ENCODE peak calls at places on chromosomes 1 and 21, in five cellular contexts. One of them, this sample, is unnamed.

GRCh38 chr1:29496701-29497100 is 260.4 kb downstream of the PTPRU start:
- DNase-seq in bronchial epithelial cell: no peak
- DNase-seq in fibroblast of pulmonary artery: no peak
- DNase-seq in cardiac muscle cell: no peak
- DNase-seq in endothelial cell of umbilical vein: no peak
- DNase-seq in this sample: no peak

GRCh38 chr1:94807742-94808491 is 12.2 kb upstream of the SLC44A3 start:
- DNase-seq in cardiac muscle cell: no peak
- DNase-seq in bronchial epithelial cell: no peak
- DNase-seq in fibroblast of pulmonary artery: no peak
- DNase-seq in endothelial cell of umbilical vein: peak
- DNase-seq in this sample: no peak

GRCh38 chr1:41486053-41486891 is 1.8 kb upstream of the EDN2 start:
- DNase-seq in bronchial epithelial cell: no peak
- DNase-seq in fibroblast of pulmonary artery: peak
- DNase-seq in cardiac muscle cell: no peak
- DNase-seq in endothelial cell of umbilical vein: no peak
- DNase-seq in this sample: no peak

GRCh38 chr1:232438476-232438875 is 191.5 kb downstream of the SIPA1L2 start:
- DNase-seq in bronchial epithelial cell: no peak
- DNase-seq in endothelial cell of umbilical vein: no peak
- DNase-seq in cardiac muscle cell: no peak
- DNase-seq in fibroblast of pulmonary artery: no peak
- DNase-seq in this sample: no peak

GRCh38 chr21:30668776-30669175 is 26.1 kb downstream of the KRTAP20-3 start:
- DNase-seq in endothelial cell of umbilical vein: no peak
- DNase-seq in fibroblast of pulmonary artery: no peak
- DNase-seq in bronchial epithelial cell: no peak
- DNase-seq in cardiac muscle cell: no peak
- DNase-seq in this sample: no peak

GRCh38 chr1:169120066-169120465 is 13.6 kb downstream of the ATP1B1 start:
- DNase-seq in cardiac muscle cell: no peak
- DNase-seq in fibroblast of pulmonary artery: no peak
- DNase-seq in endothelial cell of umbilical vein: no peak
- DNase-seq in bronchial epithelial cell: no peak
- DNase-seq in this sample: no peak

GRCh38 chr1:160122978-160123495 is 7.5 kb downstream of the ATP1A2 start:
- DNase-seq in cardiac muscle cell: no peak
- DNase-seq in endothelial cell of umbilical vein: no peak
- DNase-seq in bronchial epithelial cell: no peak
- DNase-seq in fibroblast of pulmonary artery: no peak
- DNase-seq in this sample: no peak

GRCh38 chr1:176466514-176466913 is 3.5 kb downstream of the PAPPA2 start:
- DNase-seq in bronchial epithelial cell: no peak
- DNase-seq in fibroblast of pulmonary artery: no peak
- DNase-seq in endothelial cell of umbilical vein: no peak
- DNase-seq in cardiac muscle cell: peak
- DNase-seq in this sample: peak

GRCh38 chr1:51535006-51535592 is 16.0 kb upstream of the EPS15 start:
- DNase-seq in cardiac muscle cell: peak
- DNase-seq in bronchial epithelial cell: peak
- DNase-seq in endothelial cell of umbilical vein: peak
- DNase-seq in fibroblast of pulmonary artery: peak
- DNase-seq in this sample: peak

GRCh38 chr1:207890136-207890738 is 20.7 kb downstream of the CD34 start:
- DNase-seq in fibroblast of pulmonary artery: peak
- DNase-seq in cardiac muscle cell: no peak
- DNase-seq in endothelial cell of umbilical vein: peak
- DNase-seq in bronchial epithelial cell: peak
- DNase-seq in this sample: peak

GRCh38 chr1:152047607-152047953 is 10.8 kb upstream of the S100A11 start:
- DNase-seq in bronchial epithelial cell: peak
- DNase-seq in cardiac muscle cell: no peak
- DNase-seq in fibroblast of pulmonary artery: no peak
- DNase-seq in endothelial cell of umbilical vein: no peak
- DNase-seq in this sample: peak

GRCh38 chr1:232594018-232594502 is 35.9 kb downstream of the SIPA1L2 start:
- DNase-seq in bronchial epithelial cell: peak
- DNase-seq in fibroblast of pulmonary artery: no peak
- DNase-seq in cardiac muscle cell: no peak
- DNase-seq in endothelial cell of umbilical vein: no peak
- DNase-seq in this sample: peak

GRCh38 chr1:156750191-156750931 is 1.1 kb downstream of the HDGF start:
- DNase-seq in fibroblast of pulmonary artery: no peak
- DNase-seq in endothelial cell of umbilical vein: peak
- DNase-seq in cardiac muscle cell: no peak
- DNase-seq in bronchial epithelial cell: peak
- DNase-seq in this sample: peak

GRCh38 chr1:151510614-151510956 is 602 bp upstream of the CGN start:
- DNase-seq in fibroblast of pulmonary artery: no peak
- DNase-seq in endothelial cell of umbilical vein: no peak
- DNase-seq in cardiac muscle cell: no peak
- DNase-seq in bronchial epithelial cell: no peak
- DNase-seq in this sample: no peak

GRCh38 chr21:45957986-45958610 is 23.5 kb upstream of the COL6A1 start:
- DNase-seq in endothelial cell of umbilical vein: no peak
- DNase-seq in bronchial epithelial cell: no peak
- DNase-seq in fibroblast of pulmonary artery: peak
- DNase-seq in cardiac muscle cell: no peak
- DNase-seq in this sample: no peak

GRCh38 chr21:16979574-16979973 is 533.3 kb upstream of the CXADR start:
- DNase-seq in bronchial epithelial cell: no peak
- DNase-seq in cardiac muscle cell: no peak
- DNase-seq in endothelial cell of umbilical vein: no peak
- DNase-seq in fibroblast of pulmonary artery: no peak
- DNase-seq in this sample: no peak

GRCh38 chr1:232515706-232516105 is 114.2 kb downstream of the SIPA1L2 start:
- DNase-seq in fibroblast of pulmonary artery: no peak
- DNase-seq in endothelial cell of umbilical vein: no peak
- DNase-seq in cardiac muscle cell: no peak
- DNase-seq in bronchial epithelial cell: no peak
- DNase-seq in this sample: no peak

GRCh38 chr1:165592945-165593823 is 37.9 kb upstream of the MGST3 start:
- DNase-seq in endothelial cell of umbilical vein: peak
- DNase-seq in fibroblast of pulmonary artery: peak
- DNase-seq in cardiac muscle cell: peak
- DNase-seq in bronchial epithelial cell: peak
- DNase-seq in this sample: peak

GRCh38 chr1:113391643-113392271 is 1.4 kb downstream of the MAGI3 start:
- DNase-seq in cardiac muscle cell: peak
- DNase-seq in endothelial cell of umbilical vein: peak
- DNase-seq in bronchial epithelial cell: peak
- DNase-seq in fibroblast of pulmonary artery: no peak
- DNase-seq in this sample: peak

GRCh38 chr1:246343251-246343650 is 163.8 kb downstream of the SMYD3 start:
- DNase-seq in fibroblast of pulmonary artery: no peak
- DNase-seq in endothelial cell of umbilical vein: no peak
- DNase-seq in bronchial epithelial cell: no peak
- DNase-seq in cardiac muscle cell: no peak
- DNase-seq in this sample: no peak

DNA sequence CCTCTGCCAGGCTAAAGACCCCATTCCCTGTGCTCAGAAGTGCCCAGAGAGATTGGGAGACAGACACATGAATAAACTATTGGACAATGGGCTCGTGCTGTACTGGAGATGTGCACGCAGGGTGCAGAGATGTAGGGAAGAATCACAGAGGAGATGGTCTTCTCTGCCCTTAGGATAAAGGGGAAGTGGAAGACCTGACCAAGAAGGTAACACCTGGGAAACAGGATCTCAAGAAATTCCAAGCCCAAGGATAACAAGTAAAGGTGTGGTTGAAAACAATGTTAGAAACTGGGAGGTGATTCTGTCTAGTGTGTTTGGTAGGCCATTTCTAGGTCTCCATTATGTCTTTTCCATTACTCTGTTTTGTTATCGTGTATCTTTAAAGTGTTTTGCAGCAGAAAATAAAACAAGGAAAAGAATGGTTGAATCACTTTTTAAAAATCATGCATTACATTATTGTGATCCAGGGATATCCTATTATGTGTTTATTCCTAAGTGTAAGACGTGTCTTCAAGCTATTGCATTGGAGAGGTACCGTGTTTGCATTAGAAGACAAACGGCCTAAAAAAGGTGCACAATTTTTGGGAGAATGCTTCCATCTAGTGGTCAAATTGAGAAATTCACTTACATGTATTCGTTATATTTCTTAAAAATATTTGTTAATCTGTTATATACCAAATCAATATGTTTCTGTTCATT is 40.8 kb upstream of the KCTD3 start:
- DNase-seq in cardiac muscle cell: peak
- DNase-seq in endothelial cell of umbilical vein: peak
- DNase-seq in fibroblast of pulmonary artery: peak
- DNase-seq in bronchial epithelial cell: peak
- DNase-seq in this sample: peak
- TF ChIP-seq CTCF in cardiac muscle cell: peak
- TF ChIP-seq CTCF in endothelial cell of umbilical vein: peak
- TF ChIP-seq CTCF in fibroblast of pulmonary artery: peak
- TF ChIP-seq CTCF in bronchial epithelial cell: peak
- TF ChIP-seq CTCF in this sample: peak

GRCh38 chr1:27605300-27605766 is 1.4 kb upstream of the AHDC1 start:
- DNase-seq in cardiac muscle cell: no peak
- DNase-seq in bronchial epithelial cell: no peak
- DNase-seq in fibroblast of pulmonary artery: no peak
- DNase-seq in endothelial cell of umbilical vein: no peak
- DNase-seq in this sample: no peak

GRCh38 chr1:27602510-27603319 is 1.2 kb downstream of the AHDC1 start:
- DNase-seq in endothelial cell of umbilical vein: peak
- DNase-seq in bronchial epithelial cell: no peak
- DNase-seq in cardiac muscle cell: peak
- DNase-seq in fibroblast of pulmonary artery: no peak
- DNase-seq in this sample: peak

GRCh38 chr1:27603320-27603961 is 503 bp downstream of the AHDC1 start:
- DNase-seq in endothelial cell of umbilical vein: peak
- DNase-seq in fibroblast of pulmonary artery: no peak
- DNase-seq in cardiac muscle cell: peak
- DNase-seq in bronchial epithelial cell: no peak
- DNase-seq in this sample: no peak

GRCh38 chr1:27604579-27605299 is 795 bp upstream of the AHDC1 start:
- DNase-seq in bronchial epithelial cell: no peak
- DNase-seq in cardiac muscle cell: peak
- DNase-seq in fibroblast of pulmonary artery: no peak
- DNase-seq in endothelial cell of umbilical vein: no peak
- DNase-seq in this sample: no peak

DNA sequence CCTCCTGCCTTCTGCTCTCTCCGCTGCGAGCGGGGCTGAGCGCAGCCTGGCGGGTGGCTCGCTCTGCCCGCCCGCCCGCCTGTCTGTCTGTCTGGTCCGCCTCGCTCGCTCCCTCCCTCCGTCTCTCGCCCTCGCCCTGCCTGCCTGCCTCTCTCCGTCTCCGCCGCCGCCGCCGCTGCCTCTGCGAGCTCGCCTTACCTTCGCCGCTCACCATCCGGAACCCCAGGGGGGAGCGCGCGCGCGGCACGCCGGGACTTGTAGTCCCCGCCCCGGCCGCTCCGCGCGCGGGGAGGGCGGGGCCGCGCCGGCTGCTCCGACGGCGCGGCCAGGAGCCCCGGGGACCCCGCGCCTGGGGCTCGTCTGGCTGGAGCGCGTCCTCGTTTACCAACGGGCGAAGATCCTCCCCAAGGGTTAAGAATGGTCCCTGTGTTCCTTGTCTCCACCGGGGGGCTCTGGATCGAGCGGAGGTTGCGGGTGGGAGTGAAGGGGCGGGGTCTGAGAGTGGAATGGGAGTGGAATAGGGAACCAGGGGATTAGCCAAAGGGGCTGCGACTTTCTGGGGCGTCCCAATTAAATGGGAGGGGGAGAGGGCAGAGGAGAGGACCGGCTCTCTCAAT is at the start of gene AHDC1:
- DNase-seq in bronchial epithelial cell: peak
- DNase-seq in cardiac muscle cell: peak
- DNase-seq in endothelial cell of umbilical vein: peak
- DNase-seq in fibroblast of pulmonary artery: peak
- DNase-seq in this sample: peak
- TF ChIP-seq CTCF in bronchial epithelial cell: no peak
- TF ChIP-seq CTCF in cardiac muscle cell: no peak
- TF ChIP-seq CTCF in endothelial cell of umbilical vein: no peak
- TF ChIP-seq CTCF in fibroblast of pulmonary artery: no peak
- TF ChIP-seq CTCF in this sample: no peak

GRCh38 chr1:2533356-2533755 is 3.3 kb upstream of the HES5 start:
- DNase-seq in cardiac muscle cell: no peak
- DNase-seq in endothelial cell of umbilical vein: no peak
- DNase-seq in fibroblast of pulmonary artery: no peak
- DNase-seq in bronchial epithelial cell: peak
- DNase-seq in this sample: peak

GRCh38 chr1:2534775-2535387 is 4.8 kb upstream of the HES5 start:
- DNase-seq in cardiac muscle cell: no peak
- DNase-seq in fibroblast of pulmonary artery: peak
- DNase-seq in bronchial epithelial cell: peak
- DNase-seq in endothelial cell of umbilical vein: no peak
- DNase-seq in this sample: peak

GRCh38 chr1:2535981-2536380 is 5.9 kb upstream of the HES5 start:
- DNase-seq in cardiac muscle cell: no peak
- DNase-seq in endothelial cell of umbilical vein: no peak
- DNase-seq in bronchial epithelial cell: no peak
- DNase-seq in fibroblast of pulmonary artery: no peak
- DNase-seq in this sample: no peak

GRCh38 chr1:2534315-2534714 is 4.3 kb upstream of the HES5 start:
- DNase-seq in bronchial epithelial cell: no peak
- DNase-seq in endothelial cell of umbilical vein: no peak
- DNase-seq in cardiac muscle cell: no peak
- DNase-seq in fibroblast of pulmonary artery: no peak
- DNase-seq in this sample: no peak

DNA sequence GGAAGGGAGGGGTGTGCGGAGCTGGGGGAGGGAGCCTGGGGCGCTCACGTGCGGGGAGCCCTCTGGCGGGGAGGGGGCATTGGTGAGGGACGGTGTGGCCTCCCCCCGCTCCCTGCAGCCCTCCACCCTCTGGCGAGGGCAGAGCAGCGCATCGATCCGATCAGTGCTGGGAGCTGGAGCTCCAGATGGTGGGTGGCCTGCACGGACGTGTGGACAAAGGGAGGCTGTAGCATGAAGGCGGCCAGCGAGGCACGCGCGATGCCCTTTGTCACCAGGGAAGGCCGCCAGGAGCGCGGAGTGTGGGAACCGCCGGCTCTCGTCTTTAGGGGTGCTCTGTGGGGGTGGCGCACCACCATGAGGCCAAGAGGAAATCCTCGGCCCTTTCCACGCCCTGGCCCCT is 5.4 kb upstream of the HES5 start:
- DNase-seq in endothelial cell of umbilical vein: no peak
- DNase-seq in bronchial epithelial cell: no peak
- DNase-seq in cardiac muscle cell: no peak
- DNase-seq in fibroblast of pulmonary artery: no peak
- DNase-seq in this sample: no peak
- TF ChIP-seq CTCF in endothelial cell of umbilical vein: no peak
- TF ChIP-seq CTCF in bronchial epithelial cell: no peak
- TF ChIP-seq CTCF in cardiac muscle cell: no peak
- TF ChIP-seq CTCF in fibroblast of pulmonary artery: no peak
- TF ChIP-seq CTCF in this sample: no peak

GRCh38 chr1:236403905-236404696 is 10.0 kb downstream of the EDARADD start:
- DNase-seq in fibroblast of pulmonary artery: no peak
- DNase-seq in bronchial epithelial cell: no peak
- DNase-seq in cardiac muscle cell: no peak
- DNase-seq in endothelial cell of umbilical vein: no peak
- DNase-seq in this sample: no peak
- TF ChIP-seq CTCF in fibroblast of pulmonary artery: no peak
- TF ChIP-seq CTCF in bronchial epithelial cell: no peak
- TF ChIP-seq CTCF in cardiac muscle cell: no peak
- TF ChIP-seq CTCF in endothelial cell of umbilical vein: no peak
- TF ChIP-seq CTCF in this sample: no peak